ENCODE peak calls at places on chromosomes 2 and 18, in ten cellular contexts. One of them, this sample, is unnamed.

GRCh38 chr2:136858656-136859055 is 93.3 kb downstream of the THSD7B start:
- DNase-seq in epithelial cell of esophagus: no peak
- DNase-seq in foreskin fibroblast: no peak
- DNase-seq in GM20000: no peak
- DNase-seq in endothelial cell of umbilical vein: no peak
- DNase-seq in fibroblast of the aortic adventitia: no peak
- DNase-seq in H1: no peak
- DNase-seq in dorsolateral prefrontal cortex: no peak
- DNase-seq in cardiac fibroblast: no peak
- DNase-seq in Calu3: no peak
- DNase-seq in this sample: no peak

GRCh38 chr18:48802543-48803428 is 148.0 kb downstream of the SMAD7 start:
- DNase-seq in epithelial cell of esophagus: no peak
- DNase-seq in endothelial cell of umbilical vein: no peak
- DNase-seq in Calu3: no peak
- DNase-seq in cardiac fibroblast: no peak
- DNase-seq in foreskin fibroblast: no peak
- DNase-seq in H1: no peak
- DNase-seq in GM20000: no peak
- DNase-seq in dorsolateral prefrontal cortex: peak; percentile 54
- DNase-seq in fibroblast of the aortic adventitia: no peak
- DNase-seq in this sample: no peak

GRCh38 chr2:150013011-150013410 is 425.4 kb upstream of the MMADHC start:
- DNase-seq in GM20000: no peak
- DNase-seq in cardiac fibroblast: peak; percentile 51
- DNase-seq in fibroblast of the aortic adventitia: no peak
- DNase-seq in H1: no peak
- DNase-seq in Calu3: no peak
- DNase-seq in dorsolateral prefrontal cortex: no peak
- DNase-seq in foreskin fibroblast: no peak
- DNase-seq in endothelial cell of umbilical vein: peak; percentile 24
- DNase-seq in epithelial cell of esophagus: no peak
- DNase-seq in this sample: no peak

GRCh38 chr18:24262097-24262496 is 123.2 kb downstream of the CABYR start:
- DNase-seq in dorsolateral prefrontal cortex: no peak
- DNase-seq in fibroblast of the aortic adventitia: no peak
- DNase-seq in GM20000: no peak
- DNase-seq in Calu3: no peak
- DNase-seq in H1: no peak
- DNase-seq in foreskin fibroblast: no peak
- DNase-seq in cardiac fibroblast: no peak
- DNase-seq in endothelial cell of umbilical vein: no peak
- DNase-seq in epithelial cell of esophagus: no peak
- DNase-seq in this sample: no peak

GRCh38 chr2:135745545-135745944 is 3.9 kb downstream of the UBXN4 start:
- DNase-seq in cardiac fibroblast: peak; percentile 17
- DNase-seq in Calu3: no peak
- DNase-seq in H1: no peak
- DNase-seq in foreskin fibroblast: peak; percentile 66
- DNase-seq in GM20000: no peak
- DNase-seq in dorsolateral prefrontal cortex: no peak
- DNase-seq in endothelial cell of umbilical vein: peak; percentile 28
- DNase-seq in epithelial cell of esophagus: peak; percentile 43
- DNase-seq in fibroblast of the aortic adventitia: peak; percentile 51
- DNase-seq in this sample: no peak

GRCh38 chr2:192283450-192283849 is 88.7 kb upstream of the TMEFF2 start:
- DNase-seq in foreskin fibroblast: no peak
- DNase-seq in cardiac fibroblast: no peak
- DNase-seq in endothelial cell of umbilical vein: no peak
- DNase-seq in dorsolateral prefrontal cortex: no peak
- DNase-seq in H1: no peak
- DNase-seq in GM20000: no peak
- DNase-seq in epithelial cell of esophagus: no peak
- DNase-seq in Calu3: no peak
- DNase-seq in fibroblast of the aortic adventitia: no peak
- DNase-seq in this sample: no peak

GRCh38 chr2:177275671-177276070 is 11.1 kb upstream of the NFE2L2 start:
- DNase-seq in Calu3: no peak
- DNase-seq in H1: no peak
- DNase-seq in epithelial cell of esophagus: no peak
- DNase-seq in foreskin fibroblast: no peak
- DNase-seq in fibroblast of the aortic adventitia: peak; percentile 93
- DNase-seq in endothelial cell of umbilical vein: peak; percentile 61
- DNase-seq in dorsolateral prefrontal cortex: no peak
- DNase-seq in cardiac fibroblast: peak; percentile 85
- DNase-seq in GM20000: no peak
- DNase-seq in this sample: no peak

GRCh38 chr18:13003466-13003896 is 12.3 kb downstream of the CEP192 start:
- DNase-seq in GM20000: peak; percentile 33
- DNase-seq in dorsolateral prefrontal cortex: no peak
- DNase-seq in Calu3: peak; percentile 36
- DNase-seq in H1: peak; percentile 79
- DNase-seq in cardiac fibroblast: peak; percentile 83
- DNase-seq in endothelial cell of umbilical vein: peak; percentile 61
- DNase-seq in fibroblast of the aortic adventitia: peak; percentile 72
- DNase-seq in foreskin fibroblast: peak; percentile 79
- DNase-seq in epithelial cell of esophagus: peak; percentile 73
- DNase-seq in this sample: no peak

GRCh38 chr2:200615247-200615646 is 29.4 kb downstream of the AOX1 start:
- DNase-seq in dorsolateral prefrontal cortex: no peak
- DNase-seq in foreskin fibroblast: peak; percentile 91
- DNase-seq in cardiac fibroblast: peak; percentile 69
- DNase-seq in epithelial cell of esophagus: peak; percentile 78
- DNase-seq in GM20000: no peak
- DNase-seq in endothelial cell of umbilical vein: peak; percentile 21
- DNase-seq in H1: no peak
- DNase-seq in fibroblast of the aortic adventitia: peak; percentile 62
- DNase-seq in Calu3: peak; percentile 30
- DNase-seq in this sample: no peak

GRCh38 chr2:71788186-71788525 is 334.8 kb downstream of the DYSF start:
- DNase-seq in fibroblast of the aortic adventitia: no peak
- DNase-seq in H1: no peak
- DNase-seq in foreskin fibroblast: peak; percentile 64
- DNase-seq in endothelial cell of umbilical vein: no peak
- DNase-seq in dorsolateral prefrontal cortex: no peak
- DNase-seq in Calu3: no peak
- DNase-seq in epithelial cell of esophagus: no peak
- DNase-seq in cardiac fibroblast: no peak
- DNase-seq in GM20000: no peak
- DNase-seq in this sample: no peak

GRCh38 chr18:63994783-63995399 is 25.0 kb downstream of the SERPINB8 start:
- DNase-seq in endothelial cell of umbilical vein: peak; percentile 51
- DNase-seq in fibroblast of the aortic adventitia: peak; percentile 77
- DNase-seq in H1: peak; percentile 29
- DNase-seq in foreskin fibroblast: peak; percentile 70
- DNase-seq in epithelial cell of esophagus: peak; percentile 71
- DNase-seq in Calu3: peak; percentile 34
- DNase-seq in cardiac fibroblast: peak; percentile 75
- DNase-seq in GM20000: peak; percentile 64
- DNase-seq in dorsolateral prefrontal cortex: peak; percentile 57
- DNase-seq in this sample: peak; percentile 58

GRCh38 chr2:136305517-136306192 is 187.7 kb upstream of the CXCR4 start:
- DNase-seq in fibroblast of the aortic adventitia: no peak
- DNase-seq in cardiac fibroblast: no peak
- DNase-seq in Calu3: no peak
- DNase-seq in GM20000: peak; percentile 37
- DNase-seq in H1: no peak
- DNase-seq in epithelial cell of esophagus: no peak
- DNase-seq in dorsolateral prefrontal cortex: peak; percentile 87
- DNase-seq in endothelial cell of umbilical vein: no peak
- DNase-seq in foreskin fibroblast: no peak
- DNase-seq in this sample: peak; percentile 56

GRCh38 chr18:50507120-50507590 is 52.7 kb upstream of the MAPK4 start:
- DNase-seq in foreskin fibroblast: no peak
- DNase-seq in GM20000: peak; percentile 29
- DNase-seq in fibroblast of the aortic adventitia: peak; percentile 14
- DNase-seq in cardiac fibroblast: peak; percentile 46
- DNase-seq in Calu3: peak; percentile 63
- DNase-seq in dorsolateral prefrontal cortex: peak; percentile 76
- DNase-seq in H1: peak; percentile 29
- DNase-seq in endothelial cell of umbilical vein: no peak
- DNase-seq in epithelial cell of esophagus: peak; percentile 57
- DNase-seq in this sample: peak; percentile 23
- TF ChIP-seq CTCF in foreskin fibroblast: peak; percentile 24
- TF ChIP-seq CTCF in GM20000: peak; percentile 26
- TF ChIP-seq CTCF in fibroblast of the aortic adventitia: peak; percentile 43
- TF ChIP-seq CTCF in cardiac fibroblast: peak; percentile 63
- TF ChIP-seq CTCF in Calu3: peak; percentile 65
- TF ChIP-seq CTCF in dorsolateral prefrontal cortex: peak; percentile 57
- TF ChIP-seq CTCF in H1: peak; percentile 96
- TF ChIP-seq CTCF in endothelial cell of umbilical vein: no peak
- TF ChIP-seq CTCF in epithelial cell of esophagus: peak; percentile 90
- TF ChIP-seq CTCF in this sample: peak; percentile 54

DNA sequence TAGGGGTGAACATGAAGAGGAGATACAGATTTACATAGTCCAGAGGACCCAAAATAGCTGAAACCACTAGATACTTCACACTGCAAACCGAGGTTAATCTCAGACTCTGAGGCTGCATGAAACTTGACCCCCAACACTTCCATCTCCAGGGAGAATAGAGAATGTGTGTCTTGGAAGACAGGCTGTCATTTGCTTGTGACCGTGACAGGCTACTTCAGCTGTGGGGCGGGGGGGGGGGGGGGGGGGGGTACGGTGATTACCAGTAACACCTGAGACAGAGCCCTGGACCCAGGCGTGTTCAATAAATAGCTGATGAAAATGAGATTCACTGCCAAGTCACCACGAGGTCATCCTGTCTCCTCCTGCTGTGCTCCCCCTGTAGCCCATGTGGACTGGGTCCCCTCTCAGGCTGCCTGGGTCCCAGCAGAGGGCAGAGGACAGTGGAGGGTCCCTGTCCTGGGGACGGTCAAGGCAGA is 5.7 kb upstream of the KLHL29 start:
- DNase-seq in fibroblast of the aortic adventitia: no peak
- DNase-seq in foreskin fibroblast: no peak
- DNase-seq in dorsolateral prefrontal cortex: no peak
- DNase-seq in epithelial cell of esophagus: no peak
- DNase-seq in Calu3: no peak
- DNase-seq in H1: no peak
- DNase-seq in cardiac fibroblast: no peak
- DNase-seq in endothelial cell of umbilical vein: no peak
- DNase-seq in GM20000: peak; percentile 46
- DNase-seq in this sample: peak; percentile 35
- TF ChIP-seq CTCF in fibroblast of the aortic adventitia: no peak
- TF ChIP-seq CTCF in foreskin fibroblast: no peak
- TF ChIP-seq CTCF in dorsolateral prefrontal cortex: no peak
- TF ChIP-seq CTCF in epithelial cell of esophagus: no peak
- TF ChIP-seq CTCF in Calu3: no peak
- TF ChIP-seq CTCF in H1: no peak
- TF ChIP-seq CTCF in cardiac fibroblast: no peak
- TF ChIP-seq CTCF in endothelial cell of umbilical vein: no peak
- TF ChIP-seq CTCF in GM20000: no peak
- TF ChIP-seq CTCF in this sample: no peak

GRCh38 chr2:163594572-163594971 is 141.2 kb downstream of the FIGN start:
- DNase-seq in endothelial cell of umbilical vein: no peak
- DNase-seq in H1: no peak
- DNase-seq in Calu3: no peak
- DNase-seq in dorsolateral prefrontal cortex: no peak
- DNase-seq in foreskin fibroblast: no peak
- DNase-seq in fibroblast of the aortic adventitia: no peak
- DNase-seq in epithelial cell of esophagus: no peak
- DNase-seq in cardiac fibroblast: no peak
- DNase-seq in GM20000: no peak
- DNase-seq in this sample: no peak

GRCh38 chr2:163593941-163594340 is 141.9 kb downstream of the FIGN start:
- DNase-seq in Calu3: no peak
- DNase-seq in fibroblast of the aortic adventitia: no peak
- DNase-seq in foreskin fibroblast: no peak
- DNase-seq in endothelial cell of umbilical vein: no peak
- DNase-seq in GM20000: no peak
- DNase-seq in H1: no peak
- DNase-seq in cardiac fibroblast: no peak
- DNase-seq in epithelial cell of esophagus: no peak
- DNase-seq in dorsolateral prefrontal cortex: no peak
- DNase-seq in this sample: no peak

GRCh38 chr2:163591461-163591860 is 144.3 kb downstream of the FIGN start:
- DNase-seq in H1: no peak
- DNase-seq in epithelial cell of esophagus: peak; percentile 34
- DNase-seq in Calu3: no peak
- DNase-seq in GM20000: no peak
- DNase-seq in dorsolateral prefrontal cortex: no peak
- DNase-seq in endothelial cell of umbilical vein: no peak
- DNase-seq in fibroblast of the aortic adventitia: no peak
- DNase-seq in foreskin fibroblast: no peak
- DNase-seq in cardiac fibroblast: no peak
- DNase-seq in this sample: no peak

GRCh38 chr2:163595033-163595432 is 140.8 kb downstream of the FIGN start:
- DNase-seq in foreskin fibroblast: no peak
- DNase-seq in cardiac fibroblast: no peak
- DNase-seq in endothelial cell of umbilical vein: no peak
- DNase-seq in H1: no peak
- DNase-seq in dorsolateral prefrontal cortex: no peak
- DNase-seq in GM20000: no peak
- DNase-seq in Calu3: no peak
- DNase-seq in fibroblast of the aortic adventitia: peak; percentile 65
- DNase-seq in epithelial cell of esophagus: no peak
- DNase-seq in this sample: no peak

DNA sequence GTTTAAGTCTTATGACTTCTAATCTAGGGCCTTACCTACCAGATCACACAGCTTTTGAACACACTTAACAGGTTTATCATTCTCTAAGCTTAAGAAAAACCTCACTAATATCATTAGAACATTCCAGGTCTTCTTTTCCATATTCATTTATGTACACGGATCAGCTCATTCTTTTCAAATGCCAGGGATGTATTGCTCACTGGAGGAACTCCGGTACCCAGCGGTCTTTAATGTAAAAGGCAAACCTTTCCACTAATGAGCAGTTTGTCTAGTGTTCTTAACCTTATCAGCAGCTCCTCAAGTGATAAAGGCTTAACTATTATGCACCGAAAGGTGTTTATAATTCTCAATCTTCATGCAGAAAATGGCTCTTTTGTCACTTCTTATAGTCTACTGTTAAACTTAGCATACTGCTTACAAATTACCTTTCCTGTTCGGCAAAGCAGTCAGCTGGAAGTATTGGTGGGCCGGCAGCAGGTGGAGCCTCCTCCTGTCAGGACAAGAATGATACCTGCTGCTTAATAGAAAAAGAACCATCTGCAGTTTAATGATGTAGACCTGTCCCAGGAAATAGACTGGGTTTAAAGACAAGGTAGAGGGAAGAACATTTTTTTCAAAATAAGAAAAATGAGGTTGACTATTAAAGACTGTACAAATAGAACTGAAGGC is 142.7 kb downstream of the FIGN start:
- DNase-seq in endothelial cell of umbilical vein: no peak
- DNase-seq in epithelial cell of esophagus: no peak
- DNase-seq in GM20000: no peak
- DNase-seq in foreskin fibroblast: no peak
- DNase-seq in dorsolateral prefrontal cortex: no peak
- DNase-seq in fibroblast of the aortic adventitia: no peak
- DNase-seq in cardiac fibroblast: no peak
- DNase-seq in Calu3: no peak
- DNase-seq in H1: no peak
- DNase-seq in this sample: no peak
- TF ChIP-seq CTCF in endothelial cell of umbilical vein: no peak
- TF ChIP-seq CTCF in epithelial cell of esophagus: no peak
- TF ChIP-seq CTCF in GM20000: no peak
- TF ChIP-seq CTCF in foreskin fibroblast: no peak
- TF ChIP-seq CTCF in dorsolateral prefrontal cortex: no peak
- TF ChIP-seq CTCF in fibroblast of the aortic adventitia: no peak
- TF ChIP-seq CTCF in cardiac fibroblast: no peak
- TF ChIP-seq CTCF in Calu3: no peak
- TF ChIP-seq CTCF in H1: peak; percentile 22
- TF ChIP-seq CTCF in this sample: no peak

GRCh38 chr2:21395366-21395765 is 271.6 kb downstream of the TDRD15 start:
- DNase-seq in Calu3: no peak
- DNase-seq in fibroblast of the aortic adventitia: no peak
- DNase-seq in endothelial cell of umbilical vein: no peak
- DNase-seq in foreskin fibroblast: no peak
- DNase-seq in dorsolateral prefrontal cortex: no peak
- DNase-seq in epithelial cell of esophagus: no peak
- DNase-seq in GM20000: peak; percentile 6
- DNase-seq in H1: no peak
- DNase-seq in cardiac fibroblast: no peak
- DNase-seq in this sample: no peak
- TF ChIP-seq CTCF in Calu3: peak; percentile 24
- TF ChIP-seq CTCF in fibroblast of the aortic adventitia: no peak
- TF ChIP-seq CTCF in endothelial cell of umbilical vein: no peak
- TF ChIP-seq CTCF in foreskin fibroblast: no peak
- TF ChIP-seq CTCF in dorsolateral prefrontal cortex: peak; percentile 55
- TF ChIP-seq CTCF in epithelial cell of esophagus: no peak
- TF ChIP-seq CTCF in GM20000: no peak
- TF ChIP-seq CTCF in H1: peak; percentile 62
- TF ChIP-seq CTCF in cardiac fibroblast: no peak
- TF ChIP-seq CTCF in this sample: peak; percentile 20